ENCODE peak calls at places on chromosomes 1 and 21, in seven cellular contexts. J, Y, O, H, K, B and S are unnamed samples.
A peak's percentile ranks its signal among the peaks of the same experiment; 100 is the strongest.

GRCh38 chr1:230894032-230894431 is 25.7 kb upstream of the C1orf198 start:
- DNase-seq in J (no peak), Y (no peak), O (no peak), H (no peak), K (no peak), B (no peak), S (no peak)

GRCh38 chr21:44793269-44794030 is 8.2 kb downstream of the UBE2G2 start:
- DNase-seq in J (peak; percentile 60), Y (peak; percentile 58), O (no peak), H (peak; percentile 62), K (no peak), B (no peak), S (no peak)

GRCh38 chr1:218715961-218716669 is 371.0 kb downstream of the TGFB2 start:
- DNase-seq in J (no peak), Y (no peak), O (no peak), H (no peak), K (no peak), B (no peak), S (no peak)

GRCh38 chr1:187038789-187039188 is 210.0 kb downstream of the PLA2G4A start:
- DNase-seq in J (no peak), Y (no peak), O (no peak), H (no peak), K (no peak), B (peak; percentile 10), S (no peak)

GRCh38 chr21:45959182-45959581 is 22.4 kb upstream of the COL6A1 start:
- DNase-seq in J (no peak), Y (no peak), O (no peak), H (no peak), K (no peak), B (no peak), S (no peak)

GRCh38 chr1:184036517-184036949 is 995 bp downstream of the COLGALT2 start:
- DNase-seq in J (peak; percentile 50), Y (peak; percentile 69), O (peak; percentile 46), H (peak; percentile 6), K (no peak), B (no peak), S (no peak)

GRCh38 chr21:36320421-36321324 is 676 bp downstream of the MORC3 start:
- DNase-seq in J (peak; percentile 64), Y (peak; percentile 53), O (peak; percentile 76), H (peak; percentile 74), K (no peak), B (peak; percentile 34), S (no peak)

GRCh38 chr1:36257375-36257767 is 33.1 kb downstream of the THRAP3 start:
- DNase-seq in J (no peak), Y (no peak), O (no peak), H (no peak), K (no peak), B (no peak), S (no peak)

GRCh38 chr1:164611754-164612642 is 53.0 kb downstream of the PBX1 start:
- DNase-seq in J (no peak), Y (peak; percentile 81), O (no peak), H (peak; percentile 70), K (no peak), B (no peak), S (no peak)

GRCh38 chr1:182383037-182383661 is 8.4 kb downstream of the GLUL start:
- DNase-seq in J (no peak), Y (no peak), O (no peak), H (no peak), K (no peak), B (no peak), S (no peak)

GRCh38 chr1:58815069-58815679 is 31.3 kb upstream of the JUN start:
- DNase-seq in J (peak; percentile 51), Y (peak; percentile 88), O (peak; percentile 91), H (no peak), K (no peak), B (peak; percentile 74), S (peak; percentile 87)

GRCh38 chr1:47444317-47444577 is 6.4 kb downstream of the FOXD2 start:
- DNase-seq in J (no peak), Y (no peak), O (no peak), H (no peak), K (no peak), B (no peak), S (no peak)

GRCh38 chr1:115706774-115707425 is 61.6 kb downstream of the CASQ2 start:
- DNase-seq in J (no peak), Y (no peak), O (no peak), H (peak; percentile 30), K (no peak), B (no peak), S (peak; percentile 24)

GRCh38 chr1:87795615-87796337 is 467.1 kb downstream of the LMO4 start:
- DNase-seq in J (no peak), Y (peak; percentile 32), O (no peak), H (no peak), K (no peak), B (no peak), S (no peak)

GRCh38 chr21:42956824-42957632 is 17.3 kb upstream of the PKNOX1 start:
- DNase-seq in J (no peak), Y (no peak), O (no peak), H (no peak), K (no peak), B (no peak), S (no peak)

GRCh38 chr1:163170975-163171676 is 31.6 kb downstream of the RGS5 start:
- DNase-seq in J (no peak), Y (no peak), O (no peak), H (no peak), K (no peak), B (no peak), S (no peak)

GRCh38 chr1:67646145-67647035 is 38.6 kb upstream of the GADD45A start:
- DNase-seq in J (no peak), Y (peak; percentile 42), O (peak; percentile 51), H (peak; percentile 74), K (no peak), B (no peak), S (peak; percentile 9)

GRCh38 chr1:101592861-101593260 is 356.0 kb downstream of the S1PR1 start:
- DNase-seq in J (no peak), Y (no peak), O (no peak), H (peak; percentile 42), K (no peak), B (no peak), S (no peak)

GRCh38 chr1:243411472-243411871 is 155.6 kb downstream of the SDCCAG8 start:
- DNase-seq in J (no peak), Y (no peak), O (no peak), H (peak; percentile 29), K (no peak), B (no peak), S (no peak)

GRCh38 chr1:170075186-170075585 is 691 bp upstream of the KIFAP3 start:
- DNase-seq in J (no peak), Y (peak; percentile 19), O (no peak), H (no peak), K (no peak), B (no peak), S (no peak)

GRCh38 chr1:38718031-38718430 is 141.5 kb downstream of the RRAGC start:
- DNase-seq in J (no peak), Y (no peak), O (no peak), H (no peak), K (no peak), B (no peak), S (no peak)

GRCh38 chr1:5105744-5106143 is 451.3 kb downstream of the AJAP1 start:
- DNase-seq in J (no peak), Y (no peak), O (no peak), H (no peak), K (no peak), B (no peak), S (no peak)

GRCh38 chr1:234243872-234244271 is 129.4 kb upstream of the COA6 start:
- DNase-seq in J (no peak), Y (no peak), O (no peak), H (no peak), K (no peak), B (no peak), S (no peak)

GRCh38 chr1:147292635-147293251 is 50.3 kb downstream of the CHD1L start:
- DNase-seq in J (no peak), Y (no peak), O (no peak), H (no peak), K (no peak), B (peak; percentile 77), S (peak; percentile 96)

GRCh38 chr1:160453443-160453842 is 53.1 kb downstream of the VANGL2 start:
- DNase-seq in J (no peak), Y (no peak), O (no peak), H (no peak), K (no peak), B (no peak), S (no peak)

GRCh38 chr1:230794871-230795645 is 47.9 kb downstream of the CAPN9 start:
- DNase-seq in J (no peak), Y (no peak), O (no peak), H (no peak), K (no peak), B (no peak), S (no peak)

GRCh38 chr1:41482906-41483895 is 1.3 kb downstream of the EDN2 start:
- DNase-seq in J (no peak), Y (no peak), O (no peak), H (no peak), K (no peak), B (no peak), S (no peak)

GRCh38 chr21:42852925-42853570 is 26.3 kb downstream of the WDR4 start:
- DNase-seq in J (no peak), Y (no peak), O (no peak), H (no peak), K (no peak), B (no peak), S (no peak)

GRCh38 chr21:29849735-29850176 is 90.0 kb downstream of the GRIK1 start:
- DNase-seq in J (peak; percentile 5), Y (peak; percentile 63), O (peak; percentile 54), H (peak; percentile 64), K (peak; percentile 24), B (peak; percentile 18), S (peak; percentile 4)

GRCh38 chr1:13809461-13810159 is 109.6 kb downstream of the PRDM2 start:
- DNase-seq in J (no peak), Y (no peak), O (no peak), H (no peak), K (no peak), B (no peak), S (no peak)

GRCh38 chr1:82927753-82928152 is 1071.2 kb downstream of the TTLL7 start:
- DNase-seq in J (no peak), Y (no peak), O (no peak), H (no peak), K (no peak), B (no peak), S (no peak)